ENCODE peak calls at places on chromosomes 7 and 10, in four cellular contexts. X is K562, S is HCT116, E is H1. V is an unnamed sample.

GRCh38 chr7:149427096-149427680 is 33.7 kb downstream of the ZNF777 start:
- DNase-seq in X (no peak), S (no peak), E (no peak), V (no peak)

GRCh38 chr7:122082670-122083069 is 61.4 kb downstream of the AASS start:
- DNase-seq in X (no peak), S (no peak), E (no peak), V (no peak)

GRCh38 chr10:25084447-25084846 is 68.0 kb downstream of the THNSL1 start:
- DNase-seq in X (no peak), S (no peak), E (no peak), V (no peak)

GRCh38 chr7:146635200-146636032 is 518.8 kb downstream of the CNTNAP2 start:
- DNase-seq in X (no peak), S (no peak), E (no peak), V (no peak)

GRCh38 chr7:2009541-2010001 is 223.2 kb downstream of the MAD1L1 start:
- DNase-seq in X (no peak), S (no peak), E (no peak), V (no peak)

GRCh38 chr10:11823122-11823988 is at the start of gene PROSER2:
- DNase-seq in X (peak; percentile 81), S (peak; percentile 27), E (peak; percentile 76), V (no peak)

GRCh38 chr10:5071411-5072198 is 22.6 kb upstream of the AKR1C3 start:
- DNase-seq in X (peak; percentile 81), S (no peak), E (no peak), V (no peak)

GRCh38 chr10:33139191-33139646 is 181.2 kb upstream of the ITGB1 start:
- DNase-seq in X (no peak), S (no peak), E (no peak), V (no peak)

GRCh38 chr7:155715406-155715805 is 70.9 kb downstream of the RBM33 start:
- DNase-seq in X (no peak), S (no peak), E (no peak), V (no peak)

DNA sequence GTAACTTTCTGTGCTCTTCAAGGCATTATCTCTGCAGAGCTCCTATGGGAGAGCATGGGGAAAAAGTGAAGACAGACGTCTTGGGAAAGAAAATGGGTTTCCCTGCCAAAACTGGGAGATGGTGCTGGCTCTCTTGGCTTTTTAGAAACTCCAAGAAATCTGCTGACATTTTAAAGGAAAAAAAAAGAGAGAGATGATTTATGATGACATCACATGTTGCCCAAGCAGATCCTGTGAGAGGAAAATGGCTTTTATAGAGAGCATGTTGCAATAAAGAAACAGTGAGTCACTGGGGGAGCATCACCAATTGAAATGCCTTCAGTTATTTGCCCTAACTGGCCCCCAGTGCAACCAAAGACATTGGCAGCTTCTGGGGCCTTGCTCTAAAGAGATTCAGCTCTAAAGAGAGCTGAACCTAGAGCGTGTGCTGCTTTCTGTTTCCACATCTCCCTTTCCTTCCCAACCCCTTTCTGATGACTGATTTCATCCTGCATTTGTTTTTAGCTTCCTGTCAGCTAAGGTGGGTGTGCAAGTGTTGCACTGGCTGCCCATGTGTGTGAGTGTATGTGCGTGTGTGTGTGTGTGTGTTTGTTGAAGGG is 37.7 kb downstream of the LRMDA start:
- DNase-seq in X (no peak), S (no peak), E (no peak), V (no peak)
- TF ChIP-seq ZNF274 in X (no peak), S (no peak), E (no peak), V (no peak)

GRCh38 chr10:30778769-30779168 is 149.2 kb upstream of the LYZL2 start:
- DNase-seq in X (no peak), S (no peak), E (no peak), V (no peak)

GRCh38 chr10:30782543-30783461 is 153.2 kb upstream of the LYZL2 start:
- DNase-seq in X (no peak), S (no peak), E (no peak), V (no peak)

GRCh38 chr10:30784521-30784895 is 155.0 kb upstream of the LYZL2 start:
- DNase-seq in X (no peak), S (no peak), E (no peak), V (no peak)

GRCh38 chr10:30783939-30784500 is 154.5 kb upstream of the LYZL2 start:
- DNase-seq in X (peak; percentile 83), S (peak; percentile 19), E (peak; percentile 94), V (peak; percentile 68)

GRCh38 chr10:30781571-30782542 is 152.3 kb upstream of the LYZL2 start:
- DNase-seq in X (no peak), S (no peak), E (no peak), V (no peak)
- TF ChIP-seq YY1 in X (no peak), S (no peak), E (no peak), V (no peak)

DNA sequence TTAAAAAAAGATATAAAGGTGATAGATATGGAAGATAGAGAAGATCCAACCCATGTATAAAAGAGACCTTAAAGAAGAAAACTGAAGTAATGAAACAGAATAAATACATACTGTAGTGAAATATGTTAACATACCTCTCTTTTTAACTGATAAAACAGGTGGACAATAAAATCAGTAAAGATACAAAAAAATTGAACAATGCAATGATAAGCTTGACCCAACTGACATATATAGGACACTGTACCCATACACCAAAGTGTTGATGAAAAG is 17.4 kb upstream of the PRF1 start:
- DNase-seq in X (no peak), S (no peak), E (no peak), V (no peak)
- TF ChIP-seq ZNF274 in X (no peak), S (no peak), E (no peak), V (no peak)

GRCh38 chr7:9488555-9488954 is 1055.1 kb downstream of the NXPH1 start:
- DNase-seq in X (no peak), S (no peak), E (no peak), V (no peak)
- TF ChIP-seq YY1 in X (no peak), S (no peak), E (no peak), V (no peak)

DNA sequence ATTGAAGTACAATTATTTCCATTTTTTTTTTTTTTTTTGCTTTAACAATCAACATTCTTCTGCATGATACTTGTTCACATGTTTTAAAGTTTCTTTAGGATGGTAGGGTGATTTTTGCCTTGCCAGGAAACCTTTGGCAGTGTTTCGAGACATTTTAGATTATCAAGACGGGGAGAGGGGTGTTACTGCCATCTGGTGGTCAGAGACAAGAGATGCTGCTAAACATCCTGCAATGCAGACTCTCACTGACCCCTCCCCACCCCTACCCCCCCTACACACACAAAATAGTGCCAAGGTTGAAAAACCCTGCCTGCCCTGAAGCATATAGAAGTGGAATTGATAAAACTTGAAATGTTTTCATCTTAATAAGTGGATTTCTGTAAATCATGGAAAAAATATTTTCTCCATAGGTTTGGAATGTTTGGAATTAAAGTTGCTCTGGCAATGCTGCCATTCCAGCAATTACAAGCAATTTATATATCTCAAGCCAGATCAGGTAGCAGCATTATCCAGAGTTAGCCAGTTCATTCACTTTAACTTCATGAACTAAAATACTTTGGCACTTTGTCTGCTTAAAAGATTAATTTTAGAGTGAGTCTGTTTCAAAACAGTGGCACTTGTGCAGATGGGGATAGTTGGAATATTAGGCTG is 62.1 kb downstream of the SDHAF3 start:
- DNase-seq in X (peak; percentile 78), S (peak; percentile 29), E (no peak), V (peak; percentile 55)
- TF ChIP-seq ZNF274 in X (no peak), S (no peak), E (no peak), V (no peak)

GRCh38 chr7:123757095-123757494 is 8.3 kb upstream of the WASL start:
- DNase-seq in X (no peak), S (no peak), E (no peak), V (no peak)

GRCh38 chr7:123754295-123754871 is 5.6 kb upstream of the WASL start:
- DNase-seq in X (no peak), S (no peak), E (no peak), V (no peak)

GRCh38 chr7:123751816-123752215 is 3.0 kb upstream of the WASL start:
- DNase-seq in X (no peak), S (no peak), E (no peak), V (no peak)

GRCh38 chr7:123752534-123752933 is 3.7 kb upstream of the WASL start:
- DNase-seq in X (no peak), S (no peak), E (no peak), V (no peak)

GRCh38 chr7:123755345-123755744 is 6.5 kb upstream of the WASL start:
- DNase-seq in X (no peak), S (no peak), E (no peak), V (no peak)
- TF ChIP-seq YY1 in X (no peak), S (no peak), E (no peak), V (no peak)

GRCh38 chr7:7104314-7104698 is 78.0 kb upstream of the C1GALT1 start:
- DNase-seq in X (peak; percentile 70), S (no peak), E (no peak), V (no peak)
- TF ChIP-seq ZNF274 in X (no peak), S (no peak), E (no peak), V (no peak)

GRCh38 chr10:74784462-74784861 is 41.9 kb upstream of the KAT6B start:
- DNase-seq in X (no peak), S (no peak), E (no peak), V (no peak)

GRCh38 chr10:74775099-74775498 is 51.3 kb upstream of the KAT6B start:
- DNase-seq in X (no peak), S (no peak), E (no peak), V (no peak)

GRCh38 chr10:74778436-74779094 is 47.8 kb upstream of the KAT6B start:
- DNase-seq in X (no peak), S (no peak), E (no peak), V (no peak)
- TF ChIP-seq YY1 in X (no peak), S (no peak), E (no peak), V (no peak)

DNA sequence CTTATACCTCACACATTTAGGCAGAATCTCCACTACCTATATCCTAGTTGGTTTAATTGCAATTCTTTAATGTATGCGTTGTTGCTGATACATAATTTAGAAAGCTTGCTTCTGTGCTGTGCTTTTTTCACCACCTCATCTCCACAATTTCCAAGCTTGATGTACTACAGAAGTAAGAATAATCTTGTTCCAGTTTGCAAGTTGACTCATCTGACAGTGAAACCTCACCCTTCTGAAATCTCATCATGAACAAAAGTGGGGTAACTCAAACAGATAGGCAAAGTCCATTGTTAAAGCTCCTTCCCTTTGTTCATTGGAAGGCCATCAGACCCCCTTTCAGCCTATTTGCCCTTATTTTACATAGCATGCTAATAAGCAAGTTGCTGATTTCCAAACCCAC is 13.6 kb downstream of the EIF4EBP2 start:
- DNase-seq in X (no peak), S (no peak), E (no peak), V (no peak)
- TF ChIP-seq ZNF274 in X (no peak), S (no peak), E (no peak), V (no peak)